ENCODE peak calls at places on chromosomes 4 and X, in nine cellular contexts. N, R, A, P, W, H, K, V and U are unnamed samples.

GRCh38 chrX:28586891-28587635 is at the start of gene IL1RAPL1:
- DNase-seq in K (peak), N (no peak), A (peak), V (peak), W (no peak), P (no peak), R (peak), H (no peak), U (peak)

GRCh38 chr4:20137176-20137575 is 114.5 kb upstream of the SLIT2 start:
- DNase-seq in H (no peak), N (no peak), R (peak), W (no peak), A (no peak), V (no peak), P (no peak), K (peak), U (peak)

GRCh38 chrX:119817130-119817690 is 25.8 kb upstream of the RPL39 start:
- DNase-seq in H (no peak), N (no peak), W (no peak), V (no peak), A (no peak), R (peak), K (no peak), P (no peak), U (no peak)

GRCh38 chr4:96833831-96834230 is 993.9 kb downstream of the PDHA2 start:
- DNase-seq in W (no peak), R (no peak), N (no peak), K (peak), P (no peak), V (no peak), A (no peak), H (no peak), U (no peak)

GRCh38 chrX:103309860-103310591 is 764 bp downstream of the BEX2 start:
- DNase-seq in V (no peak), P (no peak), N (no peak), W (no peak), R (no peak), H (no peak), K (no peak), A (peak), U (no peak)

GRCh38 chr4:7198440-7199128 is 6.2 kb downstream of the SORCS2 start:
- DNase-seq in V (no peak), A (peak), W (no peak), R (no peak), K (no peak), P (peak), H (no peak), N (no peak), U (no peak)

GRCh38 chrX:10821293-10821692 is 200.9 kb upstream of the MID1 start:
- DNase-seq in H (no peak), W (no peak), R (no peak), K (no peak), N (no peak), A (no peak), V (no peak), P (no peak), U (no peak)

GRCh38 chrX:107827137-107827831 is 1.6 kb downstream of the MID2 start:
- DNase-seq in R (no peak), H (no peak), W (no peak), N (no peak), P (no peak), V (no peak), A (no peak), K (no peak), U (no peak)

GRCh38 chr4:174217273-174218126 is 66.0 kb downstream of the FBXO8 start:
- DNase-seq in K (peak), V (no peak), W (no peak), R (peak), P (no peak), N (peak), H (no peak), A (peak), U (peak)

GRCh38 chrX:53449632-53450031 is 15.5 kb upstream of the HSD17B10 start:
- DNase-seq in A (no peak), R (no peak), W (no peak), H (no peak), V (no peak), K (no peak), N (no peak), P (no peak), U (no peak)

GRCh38 chr4:41748074-41748787 is at the start of gene PHOX2B:
- DNase-seq in K (no peak), H (no peak), A (peak), R (no peak), W (no peak), P (no peak), V (no peak), N (no peak), U (no peak)

GRCh38 chr4:84499065-84499982 is at the start of gene NKX6-1:
- DNase-seq in N (no peak), H (no peak), K (peak), W (peak), R (peak), P (no peak), A (peak), V (no peak), U (no peak)

GRCh38 chr4:74431113-74431826 is 13.7 kb upstream of the AREG start:
- DNase-seq in N (no peak), W (no peak), P (no peak), R (no peak), K (no peak), A (no peak), H (no peak), V (no peak), U (no peak)

GRCh38 chrX:98141466-98141865 is 1257.8 kb downstream of the RPA4 start:
- DNase-seq in N (no peak), R (no peak), H (no peak), P (no peak), V (no peak), W (no peak), K (no peak), A (no peak), U (no peak)

GRCh38 chr4:183940807-183941310 is 35.8 kb downstream of the STOX2 start:
- DNase-seq in H (no peak), N (no peak), W (no peak), K (peak), P (no peak), V (no peak), R (peak), A (no peak), U (no peak)

GRCh38 chr4:38565271-38566199 is 98.5 kb upstream of the KLF3 start:
- DNase-seq in H (no peak), A (no peak), V (peak), W (no peak), R (peak), N (peak), K (peak), P (no peak), U (peak)

GRCh38 chrX:80550722-80551121 is 130.5 kb downstream of the TENT5D start:
- DNase-seq in K (no peak), A (peak), R (no peak), N (no peak), P (no peak), V (no peak), H (no peak), W (peak), U (no peak)

GRCh38 chr4:147509386-147509785 is 28.5 kb downstream of the EDNRA start:
- DNase-seq in P (no peak), K (no peak), V (no peak), W (no peak), H (no peak), R (no peak), A (peak), N (no peak), U (no peak)

GRCh38 chr4:116726523-116726922 is 358.9 kb downstream of the TRAM1L1 start:
- DNase-seq in R (no peak), A (no peak), P (no peak), H (no peak), V (no peak), K (no peak), N (no peak), W (no peak), U (no peak)

GRCh38 chr4:24932831-24933230 is 20.0 kb upstream of the CCDC149 start:
- DNase-seq in R (peak), P (no peak), N (no peak), W (no peak), H (no peak), K (peak), V (no peak), A (no peak), U (no peak)

GRCh38 chr4:51885371-51885770 is 42.4 kb downstream of the DCUN1D4 start:
- DNase-seq in P (no peak), W (no peak), K (peak), A (peak), H (no peak), N (no peak), V (no peak), R (peak), U (no peak)

GRCh38 chr4:94766856-94767255 is 9.1 kb downstream of the BMPR1B start:
- DNase-seq in W (no peak), P (no peak), N (no peak), H (no peak), V (no peak), R (peak), K (peak), A (no peak), U (no peak)

GRCh38 chr4:27931584-27931983 is 1070.9 kb downstream of the STIM2 start:
- DNase-seq in W (no peak), P (no peak), H (no peak), R (no peak), N (no peak), V (no peak), A (no peak), K (no peak), U (no peak)

GRCh38 chrX:53080628-53081580 is 1.3 kb upstream of the TSPYL2 start:
- DNase-seq in V (no peak), P (no peak), N (no peak), K (peak), R (peak), H (no peak), A (no peak), W (no peak), U (no peak)

GRCh38 chrX:19636989-19637388 is 121.7 kb upstream of the MAP3K15 start:
- DNase-seq in W (no peak), A (no peak), V (no peak), K (no peak), R (no peak), N (no peak), H (no peak), P (no peak), U (no peak)

GRCh38 chrX:19642517-19643109 is 127.3 kb upstream of the MAP3K15 start:
- DNase-seq in H (no peak), N (no peak), W (no peak), P (no peak), V (no peak), K (no peak), R (no peak), A (no peak), U (no peak)

GRCh38 chrX:19640063-19640462 is 124.8 kb upstream of the MAP3K15 start:
- DNase-seq in R (no peak), K (no peak), W (no peak), N (no peak), H (no peak), V (no peak), A (no peak), P (no peak), U (no peak)

GRCh38 chrX:19640693-19641374 is 125.5 kb upstream of the MAP3K15 start:
- DNase-seq in P (no peak), N (no peak), R (no peak), V (no peak), K (no peak), W (no peak), H (no peak), A (no peak), U (no peak)

GRCh38 chrX:19638968-19639539 is 123.7 kb upstream of the MAP3K15 start:
- DNase-seq in P (no peak), W (no peak), N (no peak), H (no peak), A (no peak), R (no peak), K (no peak), V (no peak), U (no peak)
- TF ChIP-seq CTCF in P (no peak), W (no peak), N (no peak), H (no peak), A (no peak), R (no peak), K (no peak), V (no peak), U (no peak)

DNA sequence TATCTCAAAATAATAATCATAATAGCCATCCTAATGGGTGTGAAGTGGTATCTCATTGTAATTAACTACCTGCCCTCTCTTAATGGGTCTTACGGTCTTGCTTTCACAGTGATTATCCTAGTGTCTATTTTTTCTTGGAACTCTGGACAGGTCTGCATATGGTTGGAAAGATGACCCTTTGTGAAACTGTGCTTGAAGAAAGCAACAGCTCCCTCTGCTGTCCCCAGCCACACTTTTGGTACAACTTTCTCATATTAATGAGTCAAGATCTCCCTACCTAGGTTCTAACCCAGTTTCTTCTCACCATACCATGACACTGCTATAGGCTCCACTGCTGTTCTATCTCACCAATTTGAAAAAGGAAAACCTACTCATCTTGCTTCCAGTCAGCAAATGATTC is 2.4 kb downstream of the TFDP3 start:
- DNase-seq in A (peak), V (no peak), N (no peak), R (peak), H (no peak), K (no peak), W (no peak), P (no peak), U (no peak)
- TF ChIP-seq CTCF in A (peak), V (no peak), N (peak), R (peak), H (no peak), K (no peak), W (no peak), P (no peak), U (no peak)

DNA sequence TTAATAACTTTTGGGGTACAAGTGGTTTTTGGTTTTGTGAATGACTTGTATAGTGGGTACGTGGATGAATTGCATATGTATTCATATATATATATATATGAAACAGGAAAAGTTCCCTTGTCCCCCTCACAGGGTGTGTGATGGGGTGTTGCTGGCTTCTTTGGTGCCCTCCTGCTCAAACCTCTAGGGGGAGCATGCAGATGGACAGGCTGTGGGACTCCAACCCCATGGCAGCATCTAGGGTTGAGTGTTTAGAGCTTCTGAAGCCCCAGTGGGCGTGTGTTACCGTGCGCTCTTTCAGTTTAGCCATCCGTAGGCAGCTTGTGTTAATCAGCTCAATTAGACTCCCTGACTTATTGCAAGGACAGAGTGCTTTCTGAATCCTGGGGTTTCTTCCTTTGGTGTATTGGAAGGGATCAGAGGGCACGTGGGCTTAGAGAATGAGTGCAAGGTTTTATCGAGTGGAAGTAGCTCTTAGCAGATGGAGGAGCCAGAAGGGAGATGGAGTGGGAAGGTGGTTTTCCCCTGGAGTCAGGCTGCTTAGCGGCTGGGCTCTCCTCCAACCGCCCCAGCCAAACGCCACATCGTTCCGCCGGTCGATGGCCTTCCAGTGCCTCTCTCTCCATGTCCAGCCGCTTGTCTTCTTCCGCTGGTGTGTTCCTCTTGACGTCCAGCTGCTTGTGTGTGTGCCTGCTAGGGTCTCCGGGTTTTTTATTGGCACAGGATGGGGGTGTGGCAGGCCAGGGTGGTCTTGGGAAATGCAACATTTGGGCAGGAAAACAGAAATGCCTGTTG is 674.4 kb upstream of the LCORL start:
- DNase-seq in K (no peak), H (no peak), A (peak), P (no peak), V (no peak), N (no peak), R (no peak), W (no peak), U (no peak)
- TF ChIP-seq CTCF in K (no peak), H (no peak), A (peak), P (no peak), V (no peak), N (no peak), R (peak), W (peak), U (peak)

DNA sequence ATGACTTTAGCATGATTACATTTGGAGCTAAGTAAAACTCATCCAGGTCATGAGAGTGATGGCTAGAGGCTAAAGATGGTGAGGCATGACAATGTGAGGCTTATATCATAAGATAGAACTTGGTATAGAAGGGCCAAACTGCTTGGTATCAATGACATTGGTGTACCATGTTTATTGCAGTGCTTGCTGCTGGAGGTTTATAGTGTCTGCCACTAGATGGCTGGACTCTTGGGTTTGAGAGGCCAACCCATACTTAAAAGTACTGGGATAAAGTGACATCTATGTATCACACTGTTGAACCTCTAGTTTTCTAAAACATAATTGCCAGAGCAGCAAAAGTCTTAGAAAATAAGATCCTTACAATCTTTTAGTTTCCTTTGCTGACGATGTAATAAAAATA is 83.0 kb upstream of the TACR3 start:
- DNase-seq in A (no peak), N (no peak), W (no peak), H (no peak), R (no peak), P (no peak), V (no peak), K (no peak), U (no peak)
- TF ChIP-seq CTCF in A (peak), N (no peak), W (no peak), H (no peak), R (no peak), P (no peak), V (no peak), K (no peak), U (no peak)

DNA sequence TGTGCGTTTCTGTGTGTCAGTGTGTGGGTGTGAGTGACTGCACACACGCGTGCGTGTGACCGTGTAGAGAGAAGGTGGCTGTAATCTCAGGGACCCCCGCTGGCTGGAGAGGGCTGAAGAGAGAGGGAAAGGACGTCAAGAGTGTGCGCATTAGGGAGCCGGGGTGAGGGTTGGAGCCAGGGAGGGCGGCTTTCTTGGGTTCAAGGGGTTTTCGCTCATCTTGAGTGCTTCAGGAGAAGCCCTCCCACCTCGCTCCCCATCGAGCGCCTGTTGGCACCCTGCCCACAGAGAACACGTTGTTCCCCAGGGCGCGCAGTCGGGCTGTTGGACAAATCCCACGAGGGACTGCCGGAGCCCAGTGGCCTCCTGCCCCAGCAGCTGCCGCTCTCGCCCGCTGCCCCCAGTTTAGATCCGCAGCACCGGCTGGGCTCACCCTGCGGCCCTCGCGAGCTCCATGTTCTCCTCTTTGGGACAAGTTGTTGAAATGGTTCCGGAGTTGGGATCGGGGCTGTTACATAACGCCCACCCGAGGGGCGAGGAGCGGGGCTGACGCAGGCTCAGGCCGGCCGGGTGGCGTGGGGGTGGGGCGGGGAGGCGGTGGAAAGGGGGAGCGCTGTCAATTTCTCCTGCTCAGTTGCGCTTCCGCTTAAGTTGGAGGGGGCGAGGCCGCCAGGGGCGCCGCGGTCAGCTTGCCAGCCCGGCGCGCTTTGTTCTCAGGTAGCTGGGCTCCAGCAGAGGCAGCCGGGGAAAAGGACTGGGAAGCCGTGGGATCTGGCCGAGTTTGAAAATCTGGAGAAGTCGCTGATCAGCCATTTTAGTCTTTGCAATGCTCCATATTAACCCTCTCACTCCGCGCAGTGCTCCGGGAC is 1.6 kb downstream of the GRIA2 start:
- DNase-seq in K (peak), N (no peak), A (peak), R (no peak), V (no peak), W (no peak), H (no peak), P (no peak), U (no peak)
- TF ChIP-seq CTCF in K (no peak), N (no peak), A (peak), R (no peak), V (no peak), W (peak), H (no peak), P (no peak), U (no peak)

GRCh38 chr4:105631818-105632400 is 76.6 kb downstream of the INTS12 start:
- DNase-seq in V (no peak), A (no peak), N (no peak), P (no peak), K (no peak), H (no peak), W (no peak), R (no peak), U (no peak)
- TF ChIP-seq CTCF in V (no peak), A (no peak), N (no peak), P (no peak), K (peak), H (no peak), W (no peak), R (no peak), U (peak)

DNA sequence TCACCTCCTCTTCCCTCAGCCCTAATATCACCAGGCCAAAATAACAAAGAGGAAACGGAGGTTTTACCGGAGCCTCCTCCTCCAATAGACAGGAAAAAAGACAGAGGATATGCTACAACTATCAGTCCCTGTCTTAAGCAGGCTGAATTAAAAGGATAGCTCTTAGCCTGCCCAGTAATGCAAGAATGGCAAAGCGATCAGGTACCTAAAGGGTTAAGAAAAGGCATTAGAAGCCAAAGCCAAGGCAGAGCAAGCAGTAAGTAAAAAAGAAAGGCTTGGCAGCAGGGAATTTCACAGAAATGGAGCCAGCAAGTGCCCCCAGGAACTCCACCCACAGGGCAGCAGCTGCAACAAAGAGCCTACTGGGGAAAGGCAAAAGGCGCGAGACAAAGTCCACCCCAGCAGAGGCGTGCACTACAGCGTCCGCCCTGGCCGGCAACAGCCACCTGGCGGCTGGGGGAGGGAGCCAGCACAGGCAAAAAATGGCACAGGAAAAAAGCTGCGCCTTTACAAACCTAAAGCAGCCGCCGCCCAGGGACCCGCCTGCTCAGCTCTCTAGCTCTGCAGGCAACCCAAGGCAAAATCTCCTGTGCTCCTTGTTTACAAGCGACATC is 220.6 kb upstream of the ZC4H2 start:
- DNase-seq in K (no peak), H (no peak), R (no peak), A (peak), W (peak), N (no peak), P (no peak), V (peak), U (no peak)
- TF ChIP-seq CTCF in K (no peak), H (no peak), R (no peak), A (peak), W (peak), N (no peak), P (no peak), V (no peak), U (no peak)

GRCh38 chrX:16993791-16994318 is 47.4 kb downstream of the REPS2 start:
- DNase-seq in H (no peak), V (no peak), K (no peak), R (no peak), W (no peak), N (no peak), A (peak), P (no peak), U (no peak)
- TF ChIP-seq CTCF in H (no peak), V (no peak), K (no peak), R (no peak), W (no peak), N (no peak), A (peak), P (no peak), U (no peak)

GRCh38 chr4:176897226-176897625 is 104.5 kb upstream of the VEGFC start:
- DNase-seq in H (no peak), R (no peak), N (no peak), W (no peak), A (no peak), K (no peak), P (no peak), V (no peak), U (no peak)
- TF ChIP-seq CTCF in H (no peak), R (no peak), N (no peak), W (no peak), A (no peak), K (no peak), P (no peak), V (no peak), U (no peak)